ENCODE peak calls at places on chromosomes 7 and 10, in six cellular contexts. P is thoracic aorta, K is adrenal gland, O is IMR-90, C is DND-41, B is fibroblast of lung. V is an unnamed sample.

GRCh38 chr7:71334541-71334940 is 202.6 kb downstream of the GALNT17 start:
- DNase-seq in B (no peak), P (no peak), C (no peak), O (no peak), K (no peak), V (no peak)

GRCh38 chr10:120172371-120172770 is 279.8 kb downstream of the SEC23IP start:
- DNase-seq in C (no peak), B (no peak), O (no peak), K (no peak), P (no peak), V (no peak)

GRCh38 chr7:3493499-3493898 is 192.4 kb downstream of the SDK1 start:
- DNase-seq in K (no peak), P (no peak), C (no peak), O (peak), B (peak), V (no peak)

GRCh38 chr7:70042533-70042932 is 444.3 kb downstream of the AUTS2 start:
- DNase-seq in O (no peak), K (no peak), C (no peak), B (peak), P (no peak), V (no peak)

GRCh38 chr7:141072548-141073172 is 1.2 kb upstream of the TMEM178B start:
- DNase-seq in K (peak), C (no peak), O (peak), B (peak), P (no peak), V (peak)

GRCh38 chr7:47671358-47671757 is 89.4 kb upstream of the TNS3 start:
- DNase-seq in O (no peak), B (no peak), P (no peak), K (no peak), C (no peak), V (no peak)

GRCh38 chr10:5608608-5609270 is 57.7 kb downstream of the ASB13 start:
- DNase-seq in C (no peak), P (no peak), K (peak), O (no peak), B (no peak), V (no peak)

GRCh38 chr7:25857376-25858067 is 294.5 kb upstream of the NFE2L3 start:
- DNase-seq in P (no peak), C (no peak), B (peak), K (no peak), O (peak), V (no peak)

GRCh38 chr7:27248427-27248806 is 5.8 kb downstream of the EVX1 start:
- DNase-seq in C (no peak), O (no peak), K (no peak), P (no peak), B (no peak), V (no peak)

GRCh38 chr7:43535031-43535451 is 47.9 kb upstream of the STK17A start:
- DNase-seq in P (no peak), C (no peak), O (no peak), B (peak), K (no peak), V (no peak)
- H3K27ac ChIP-seq in P (no peak), C (no peak), O (peak), B (no peak), K (no peak), V (no peak)

GRCh38 chr7:104950754-104951153 is 63.3 kb upstream of the KMT2E start:
- DNase-seq in O (no peak), C (no peak), P (no peak), K (no peak), B (peak), V (no peak)
- H3K27ac ChIP-seq in O (peak), C (no peak), P (peak), K (no peak), B (no peak), V (no peak)

GRCh38 chr10:132681858-132682755 is 103.8 kb downstream of the NKX6-2 start:
- DNase-seq in C (no peak), P (no peak), B (no peak), O (no peak), K (peak), V (no peak)
- H3K27ac ChIP-seq in C (no peak), P (no peak), B (no peak), O (no peak), K (no peak), V (no peak)

DNA sequence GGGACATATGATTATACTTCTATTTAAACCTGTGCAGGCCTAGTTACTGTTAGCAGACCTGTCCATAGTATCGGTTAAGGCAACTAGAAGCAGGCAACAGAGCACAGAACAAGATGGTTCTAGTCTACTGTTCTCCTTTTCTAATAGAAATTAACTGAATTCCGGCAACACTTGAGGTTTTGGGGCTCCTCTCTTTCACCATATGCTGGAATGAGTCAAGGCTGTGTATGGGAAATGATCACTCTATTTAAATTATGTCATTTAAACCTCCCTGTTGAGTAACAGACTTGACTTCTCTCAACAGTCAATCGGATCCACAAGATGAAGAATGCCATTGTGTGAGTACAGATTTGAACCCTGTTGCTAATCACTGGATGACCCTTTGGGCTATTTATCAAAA is 6.2 kb upstream of the OTUD1 start:
- DNase-seq in C (no peak), P (no peak), O (no peak), K (no peak), B (no peak), V (no peak)
- H3K27ac ChIP-seq in C (no peak), P (no peak), O (no peak), K (no peak), B (no peak), V (peak)

GRCh38 chr10:124730790-124731189 is 13.4 kb downstream of the FAM53B start:
- DNase-seq in B (no peak), P (no peak), C (peak), K (peak), O (no peak), V (no peak)
- H3K27ac ChIP-seq in B (no peak), P (no peak), C (peak), K (no peak), O (no peak), V (no peak)

DNA sequence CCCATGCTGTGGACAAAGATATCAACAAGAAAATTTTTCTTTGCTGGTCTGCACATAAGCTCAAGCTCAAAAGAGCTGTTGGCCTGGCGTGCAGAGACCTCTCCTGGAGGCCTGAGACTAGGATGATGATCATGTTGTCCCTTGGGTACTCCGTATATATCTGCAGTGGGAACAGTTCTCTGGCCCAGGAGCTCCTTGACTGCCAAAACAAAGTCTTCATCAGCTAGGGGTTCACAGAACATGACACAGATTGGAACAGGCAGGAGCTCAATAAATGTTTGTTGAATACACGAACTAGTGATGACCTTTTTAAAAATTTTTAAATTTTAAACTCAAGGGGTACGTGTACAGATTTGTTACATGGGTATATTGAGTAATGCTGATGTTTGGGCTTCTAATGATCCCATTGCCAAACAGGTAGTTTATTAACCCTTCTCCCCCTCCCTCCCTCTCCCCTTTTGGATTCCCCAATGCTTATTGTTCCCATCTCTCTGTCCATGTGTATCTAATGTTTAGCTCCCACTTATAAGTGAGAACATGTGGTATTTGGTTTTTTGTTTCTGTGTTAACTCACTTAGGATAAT is 49.1 kb downstream of the ZNF783 start:
- DNase-seq in K (no peak), P (no peak), O (no peak), B (no peak), C (no peak), V (no peak)
- H3K27ac ChIP-seq in K (no peak), P (no peak), O (no peak), B (no peak), C (no peak), V (no peak)

GRCh38 chr7:150435390-150436073 is 14.9 kb upstream of the GIMAP8 start:
- DNase-seq in K (no peak), P (no peak), C (no peak), O (no peak), B (no peak), V (no peak)

GRCh38 chr7:150432915-150433892 is 17.2 kb upstream of the GIMAP8 start:
- DNase-seq in B (no peak), C (peak), O (no peak), K (no peak), P (no peak), V (no peak)

GRCh38 chr7:150431839-150432658 is 18.4 kb upstream of the GIMAP8 start:
- DNase-seq in C (peak), B (no peak), K (no peak), P (no peak), O (no peak), V (no peak)

GRCh38 chr7:150435047-150435389 is 15.4 kb upstream of the GIMAP8 start:
- DNase-seq in C (no peak), P (no peak), B (no peak), K (no peak), O (no peak), V (no peak)

DNA sequence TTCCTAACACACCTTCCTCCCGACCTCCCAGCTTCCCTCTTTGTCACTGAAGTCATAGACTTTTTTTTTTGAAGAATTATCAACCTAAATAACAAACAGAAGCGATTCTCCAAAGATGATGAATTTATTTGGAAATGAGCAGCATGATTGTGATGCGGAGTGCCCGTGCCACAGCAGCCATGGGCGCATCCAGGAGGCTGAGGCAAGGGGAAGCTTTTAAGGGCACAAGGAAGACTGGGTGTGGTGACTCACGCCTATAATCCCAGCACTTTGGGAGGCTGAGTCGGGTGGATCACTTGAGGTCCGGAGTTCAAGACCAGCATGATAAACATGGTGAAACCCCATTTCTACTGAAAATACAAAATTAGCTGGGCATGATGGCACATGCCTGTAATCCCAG is 16.2 kb upstream of the GIMAP8 start:
- DNase-seq in P (no peak), K (no peak), B (no peak), C (no peak), O (no peak), V (no peak)
- H3K27ac ChIP-seq in P (no peak), K (no peak), B (no peak), C (no peak), O (no peak), V (no peak)

V was measured in heart right ventricle.